ENCODE peak calls at places on chromosomes 2 and 18, in four cellular contexts. U, Q, N and X are unnamed samples.

GRCh38 chr2:146837857-146838256 is 1007.0 kb upstream of the ACVR2A start:
- DNase-seq in U (no peak), Q (no peak), N (no peak), X (no peak)

GRCh38 chr2:190938761-190939335 is 58.2 kb downstream of the GLS start:
- DNase-seq in U (no peak), Q (no peak), N (no peak), X (peak; percentile 47)

GRCh38 chr18:46343940-46344372 is 239.8 kb downstream of the HAUS1 start:
- DNase-seq in U (no peak), Q (peak; percentile 40), N (peak; percentile 12), X (no peak)

GRCh38 chr2:105708697-105709096 is 36.0 kb upstream of the NCK2 start:
- DNase-seq in U (no peak), Q (no peak), N (no peak), X (no peak)

GRCh38 chr2:88692187-88692586 is 714 bp downstream of the RPIA start:
- DNase-seq in U (peak; percentile 35), Q (no peak), N (peak; percentile 59), X (peak; percentile 7)

GRCh38 chr18:68438983-68439382 is 275.9 kb downstream of the TMX3 start:
- DNase-seq in U (no peak), Q (no peak), N (no peak), X (peak; percentile 81)

GRCh38 chr2:110813896-110814295 is 81.5 kb downstream of the ACOXL start:
- DNase-seq in U (no peak), Q (no peak), N (no peak), X (no peak)

GRCh38 chr2:117195381-117195780 is 619.1 kb upstream of the DDX18 start:
- DNase-seq in U (no peak), Q (no peak), N (no peak), X (no peak)

GRCh38 chr2:55952415-55952814 is 28.8 kb upstream of the EFEMP1 start:
- DNase-seq in U (no peak), Q (no peak), N (peak; percentile 18), X (no peak)

GRCh38 chr18:13264986-13265900 is 46.7 kb downstream of the LDLRAD4 start:
- DNase-seq in U (no peak), Q (no peak), N (no peak), X (no peak)

GRCh38 chr18:5868218-5868904 is 27.0 kb downstream of the TMEM200C start:
- DNase-seq in U (peak; percentile 13), Q (peak; percentile 16), N (peak; percentile 81), X (peak; percentile 88)

GRCh38 chr2:111164078-111164477 is 43.4 kb downstream of the BCL2L11 start:
- DNase-seq in U (no peak), Q (no peak), N (no peak), X (no peak)

GRCh38 chr2:24825883-24826800 is 32.9 kb downstream of the CENPO start:
- DNase-seq in U (no peak), Q (no peak), N (no peak), X (no peak)

GRCh38 chr18:50973367-50974126 is 5.7 kb downstream of the ELAC1 start:
- DNase-seq in U (peak; percentile 27), Q (no peak), N (no peak), X (peak; percentile 79)

GRCh38 chr2:223585691-223586090 is 16.5 kb downstream of the SCG2 start:
- DNase-seq in U (peak; percentile 18), Q (no peak), N (no peak), X (peak; percentile 28)

GRCh38 chr2:30334738-30335426 is 103.5 kb downstream of the LBH start:
- DNase-seq in U (no peak), Q (peak; percentile 40), N (no peak), X (no peak)

GRCh38 chr18:24271381-24272331 is 126.0 kb downstream of the OSBPL1A start:
- DNase-seq in U (peak; percentile 56), Q (no peak), N (peak; percentile 9), X (peak; percentile 72)

GRCh38 chr18:48408727-48409590 is at the start of gene ZBTB7C:
- DNase-seq in U (no peak), Q (no peak), N (no peak), X (no peak)
- TF ChIP-seq ELK1 in U (no peak), Q (no peak), N (no peak), X (no peak)

GRCh38 chr2:201118121-201118956 is 2.4 kb downstream of the CFLAR start:
- DNase-seq in U (peak; percentile 66), Q (no peak), N (peak; percentile 92), X (peak; percentile 78)

GRCh38 chr2:201114846-201115245 is 1.1 kb upstream of the CFLAR start:
- DNase-seq in U (no peak), Q (no peak), N (peak; percentile 25), X (no peak)

GRCh38 chr2:201116959-201117734 is 1.2 kb downstream of the CFLAR start:
- DNase-seq in U (peak; percentile 49), Q (no peak), N (peak; percentile 71), X (peak; percentile 86)

GRCh38 chr2:201114350-201114749 is 1.6 kb upstream of the CFLAR start:
- DNase-seq in U (no peak), Q (no peak), N (no peak), X (no peak)

DNA sequence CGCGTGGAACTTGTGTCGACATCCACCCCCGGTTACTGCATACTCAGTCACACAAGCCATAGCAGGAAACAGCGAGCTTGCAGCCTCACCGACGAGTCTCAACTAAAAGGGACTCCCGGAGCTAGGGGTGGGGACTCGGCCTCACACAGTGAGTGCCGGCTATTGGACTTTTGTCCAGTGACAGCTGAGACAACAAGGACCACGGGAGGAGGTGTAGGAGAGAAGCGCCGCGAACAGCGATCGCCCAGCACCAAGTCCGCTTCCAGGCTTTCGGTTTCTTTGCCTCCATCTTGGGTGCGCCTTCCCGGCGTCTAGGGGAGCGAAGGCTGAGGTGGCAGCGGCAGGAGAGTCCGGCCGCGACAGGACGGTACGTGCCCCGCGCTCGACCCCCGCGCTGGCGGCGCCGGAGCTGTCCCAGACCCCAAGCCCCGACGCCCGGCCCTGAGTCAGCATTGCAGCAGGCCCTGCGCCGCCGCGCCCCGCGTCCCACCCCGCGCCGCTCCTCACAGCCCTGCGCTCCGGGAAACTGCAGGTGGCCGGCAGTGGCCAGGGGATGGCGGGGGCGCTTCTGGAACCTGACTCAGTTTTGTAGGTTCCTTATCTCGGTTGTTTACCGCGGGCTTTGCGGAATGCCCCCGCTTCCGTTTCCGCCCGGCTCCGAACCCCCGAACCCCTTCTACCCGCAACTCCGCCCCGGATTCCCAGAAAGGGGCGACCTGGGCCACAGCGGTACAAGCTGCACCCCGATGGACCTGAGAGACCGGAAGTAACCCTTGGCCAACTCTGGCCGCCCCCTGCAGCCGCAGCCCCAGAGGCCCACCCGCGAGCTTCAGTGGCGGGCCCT is at the start of gene CFLAR:
- DNase-seq in U (peak; percentile 51), Q (no peak), N (peak; percentile 88), X (peak; percentile 75)
- TF ChIP-seq POLR2A in U (peak; percentile 43), Q (peak; percentile 88), N (peak; percentile 73), X (peak; percentile 65)

GRCh38 chr2:228377533-228377932 is 196.0 kb upstream of the SPHKAP start:
- DNase-seq in U (no peak), Q (no peak), N (no peak), X (no peak)
- TF ChIP-seq ELK1 in U (no peak), Q (no peak), N (no peak), X (no peak)

DNA sequence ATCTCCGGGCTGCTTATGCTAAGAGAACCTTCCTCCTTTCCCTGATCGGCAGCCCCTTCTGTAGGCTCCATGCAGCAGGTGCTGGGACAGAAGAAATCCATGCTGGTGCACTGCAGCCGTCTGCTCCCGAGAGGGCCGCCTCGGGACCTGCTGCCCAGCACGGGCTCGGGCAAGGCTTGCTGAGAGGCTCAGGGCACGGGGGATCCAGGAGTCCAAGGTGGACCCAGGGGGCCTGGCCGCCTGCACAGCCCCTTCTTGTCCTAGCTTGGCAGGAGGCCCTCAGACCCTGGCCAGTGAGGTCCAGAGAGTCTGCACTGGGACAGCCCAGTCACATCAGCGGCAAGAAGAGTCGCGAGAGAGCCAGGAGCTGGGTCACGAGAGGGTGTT is 13.3 kb upstream of the DUSP2 start:
- DNase-seq in U (no peak), Q (no peak), N (no peak), X (no peak)
- TF ChIP-seq POLR2A in U (no peak), Q (no peak), N (no peak), X (no peak)

GRCh38 chr2:263774-264492 is at the start of gene SH3YL1:
- DNase-seq in U (no peak), Q (no peak), N (no peak), X (no peak)
- TF ChIP-seq ELK1 in U (no peak), Q (no peak), N (no peak), X (no peak)

DNA sequence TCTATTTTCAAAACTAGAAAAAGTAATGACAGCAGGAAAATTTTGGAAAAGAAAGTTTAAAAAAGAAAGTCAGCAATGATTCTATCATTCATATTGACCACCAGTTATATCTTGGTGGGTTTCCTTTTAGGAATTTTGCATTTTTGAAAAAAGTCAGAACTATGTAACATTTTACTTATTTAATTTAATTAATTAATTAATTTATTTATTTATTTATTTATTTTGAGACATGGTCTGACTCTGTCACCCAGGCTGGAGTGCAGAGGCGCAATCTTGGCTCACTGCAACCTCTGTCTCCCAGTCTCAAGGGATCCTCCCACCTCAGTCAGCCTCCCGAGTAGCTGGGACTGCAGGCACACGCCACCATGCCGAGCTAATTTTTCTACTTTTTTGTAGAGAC is 149.9 kb upstream of the ACAA2 start:
- DNase-seq in U (no peak), Q (no peak), N (no peak), X (no peak)
- TF ChIP-seq POLR2A in U (no peak), Q (no peak), N (no peak), X (no peak)

DNA sequence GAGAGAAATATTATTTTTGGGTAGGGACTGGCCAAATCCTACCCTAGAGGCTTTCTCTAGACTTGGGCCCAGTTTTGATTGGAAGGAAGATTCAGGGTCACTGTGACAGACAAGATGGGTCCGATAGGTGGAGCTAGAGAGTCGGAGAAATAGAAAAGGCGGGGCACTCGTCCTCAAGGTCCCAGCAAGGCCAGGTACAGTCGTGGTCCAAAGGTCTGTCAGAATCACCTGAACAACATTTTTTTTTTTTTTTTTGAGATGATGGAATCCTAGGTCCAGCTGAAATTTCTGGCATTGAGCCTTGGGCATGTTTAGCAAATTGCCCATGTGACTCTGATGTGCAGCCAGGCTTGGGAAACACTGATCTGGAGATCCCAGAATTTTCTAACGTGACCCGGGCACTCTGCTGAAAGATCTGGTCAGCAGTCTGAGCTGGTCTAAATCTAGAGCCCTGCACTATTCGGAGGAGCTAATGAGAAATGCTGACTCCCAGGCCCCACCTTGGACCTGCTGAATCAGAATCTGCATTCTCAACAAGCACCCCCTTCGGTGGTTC is 23.0 kb upstream of the NTSR2 start:
- DNase-seq in U (peak; percentile 82), Q (no peak), N (peak; percentile 83), X (peak; percentile 51)
- TF ChIP-seq ELK1 in U (no peak), Q (no peak), N (no peak), X (no peak)

GRCh38 chr2:71513721-71514120 is 60.4 kb downstream of the DYSF start:
- DNase-seq in U (no peak), Q (no peak), N (no peak), X (no peak)
- TF ChIP-seq POLR2A in U (no peak), Q (no peak), N (no peak), X (no peak)

GRCh38 chr2:2613279-2614199 is 282.5 kb upstream of the MYT1L start:
- DNase-seq in U (peak; percentile 89), Q (peak; percentile 56), N (peak; percentile 95), X (peak; percentile 62)
- TF ChIP-seq ELK1 in U (no peak), Q (no peak), N (no peak), X (no peak)

DNA sequence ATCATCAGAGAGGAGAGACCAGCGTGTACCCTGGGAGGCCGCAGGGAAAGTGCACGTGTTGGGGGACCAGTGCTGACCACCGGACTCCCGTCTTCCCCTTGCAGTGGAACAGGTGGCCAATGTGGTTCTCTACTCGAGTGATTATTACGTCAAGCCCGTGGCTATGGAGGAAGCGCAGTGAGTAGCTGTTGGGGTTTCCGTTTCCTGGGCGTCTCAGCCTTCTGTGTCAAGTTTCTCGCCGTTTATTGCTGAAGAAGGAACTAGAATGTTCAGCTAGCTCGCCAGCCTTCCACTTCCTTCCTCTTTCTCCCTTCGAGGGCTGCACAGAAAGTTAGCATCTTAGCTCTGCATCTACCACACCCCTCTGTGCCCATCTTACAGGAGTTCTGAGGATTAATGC is 22.8 kb upstream of the DGKD start:
- DNase-seq in U (no peak), Q (peak; percentile 80), N (no peak), X (no peak)
- TF ChIP-seq POLR2A in U (no peak), Q (peak; percentile 51), N (no peak), X (no peak)